ENCODE peak calls at places on chromosomes 13 and 19, in six cellular contexts. W, U, R, L, O and K are unnamed samples.

GRCh38 chr19:56085571-56086275 is 35.4 kb downstream of the ZNF787 start:
- DNase-seq in U (no peak), O (no peak), R (no peak), W (no peak), L (no peak), K (no peak)

GRCh38 chr19:8640402-8641004 is 10.1 kb downstream of the NFILZ start:
- DNase-seq in L (no peak), W (no peak), U (peak), O (peak), R (no peak), K (no peak)

GRCh38 chr13:44848956-44849748 is 140.1 kb downstream of the NUFIP1 start:
- DNase-seq in R (no peak), W (no peak), U (peak), L (peak), O (no peak), K (no peak)

GRCh38 chr13:47459512-47459911 is 541.6 kb downstream of the SUCLA2 start:
- DNase-seq in W (no peak), R (no peak), O (no peak), L (no peak), U (no peak), K (no peak)

GRCh38 chr13:48478401-48478800 is 54.5 kb downstream of the RCBTB2 start:
- DNase-seq in W (no peak), U (no peak), R (no peak), O (no peak), L (no peak), K (no peak)

GRCh38 chr13:37306778-37307544 is 201.5 kb upstream of the CSNK1A1L start:
- DNase-seq in L (peak), R (no peak), U (no peak), W (no peak), O (no peak), K (no peak)

GRCh38 chr19:16428372-16429036 is 43.3 kb downstream of the EPS15L1 start:
- DNase-seq in R (no peak), L (no peak), O (no peak), U (no peak), W (no peak), K (no peak)

GRCh38 chr19:5678071-5678682 is 2.1 kb downstream of the MICOS13 start:
- DNase-seq in R (no peak), O (no peak), U (no peak), L (no peak), W (no peak), K (no peak)

GRCh38 chr19:4744451-4745170 is 21.0 kb upstream of the DPP9 start:
- DNase-seq in L (peak), O (no peak), R (no peak), W (no peak), U (peak), K (no peak)

GRCh38 chr13:41605319-41606285 is 148.3 kb downstream of the RGCC start:
- DNase-seq in L (no peak), U (no peak), W (no peak), O (no peak), R (no peak), K (no peak)

GRCh38 chr13:99214232-99214631 is 13.6 kb downstream of the UBAC2 start:
- DNase-seq in L (no peak), O (no peak), U (no peak), W (no peak), R (no peak), K (no peak)

GRCh38 chr19:41926028-41926860 is 2.0 kb downstream of the ERFL start:
- DNase-seq in L (no peak), W (no peak), U (no peak), O (peak), R (no peak), K (no peak)

GRCh38 chr13:52711277-52711676 is 28.3 kb downstream of the CNMD start:
- DNase-seq in O (no peak), W (no peak), U (no peak), R (no peak), L (no peak), K (peak)

GRCh38 chr19:7739211-7739752 is 7.4 kb upstream of the CLEC4G start:
- DNase-seq in U (no peak), O (no peak), L (no peak), R (no peak), W (no peak), K (no peak)

GRCh38 chr13:40533072-40533471 is 133.4 kb downstream of the FOXO1 start:
- DNase-seq in U (no peak), W (no peak), R (no peak), L (no peak), O (no peak), K (no peak)

GRCh38 chr13:111584101-111584500 is 263.7 kb downstream of the TEX29 start:
- DNase-seq in U (no peak), R (no peak), W (no peak), O (no peak), L (no peak), K (no peak)

GRCh38 chr19:28710278-28710677 is 502.7 kb downstream of the UQCRFS1 start:
- DNase-seq in L (peak), U (peak), W (no peak), R (no peak), O (no peak), K (peak)

GRCh38 chr19:30688696-30689095 is 316.5 kb downstream of the ZNF536 start:
- DNase-seq in R (no peak), U (no peak), L (no peak), O (no peak), W (no peak), K (no peak)

GRCh38 chr13:34207334-34207733 is 389.4 kb downstream of the RFC3 start:
- DNase-seq in U (no peak), W (no peak), O (no peak), R (no peak), L (no peak), K (no peak)

GRCh38 chr13:71875823-71876222 is 8.8 kb upstream of the DACH1 start:
- DNase-seq in W (no peak), O (no peak), L (no peak), R (no peak), U (no peak), K (no peak)

GRCh38 chr13:31204592-31204991 is 4.8 kb downstream of the B3GLCT start:
- DNase-seq in L (peak), R (no peak), U (no peak), O (no peak), W (no peak), K (no peak)

GRCh38 chr13:25171517-25172302 is at the start of gene AMER2:
- DNase-seq in W (no peak), L (no peak), R (no peak), O (no peak), U (peak), K (peak)

GRCh38 chr19:42601811-42602443 is 7.2 kb upstream of the CEACAM8 start:
- DNase-seq in W (no peak), U (no peak), R (no peak), L (peak), O (no peak), K (peak)

GRCh38 chr19:40423227-40423566 is 2.6 kb downstream of the SERTAD1 start:
- DNase-seq in U (no peak), W (no peak), O (no peak), L (no peak), R (no peak), K (no peak)

GRCh38 chr13:25922373-25922772 is 129.4 kb downstream of the SHISA2 start:
- DNase-seq in O (no peak), W (no peak), R (no peak), L (no peak), U (no peak), K (no peak)